ENCODE peak calls at places on chromosomes 4 and X, in six cellular contexts. One of them, this sample, is unnamed.

GRCh38 chr4:140811429-140811828 is 55.2 kb upstream of the TBC1D9 start:
- DNase-seq in OCI-LY7: no peak
- DNase-seq in CD4-positive, alpha-beta memory T cell: no peak
- DNase-seq in Kasumi-1: no peak
- DNase-seq in colonic mucosa: no peak
- DNase-seq in neural crest cell: no peak
- DNase-seq in this sample: no peak

GRCh38 chr4:30854566-30854965 is 134.4 kb downstream of the PCDH7 start:
- DNase-seq in OCI-LY7: no peak
- DNase-seq in CD4-positive, alpha-beta memory T cell: no peak
- DNase-seq in Kasumi-1: no peak
- DNase-seq in colonic mucosa: no peak
- DNase-seq in neural crest cell: no peak
- DNase-seq in this sample: no peak

GRCh38 chrX:152600853-152601635 is 36.7 kb upstream of the GABRQ start:
- DNase-seq in OCI-LY7: no peak
- DNase-seq in CD4-positive, alpha-beta memory T cell: no peak
- DNase-seq in Kasumi-1: peak
- DNase-seq in colonic mucosa: no peak
- DNase-seq in neural crest cell: no peak
- DNase-seq in this sample: no peak

GRCh38 chr4:83536649-83537352 is 893 bp downstream of the GPAT3 start:
- DNase-seq in OCI-LY7: no peak
- DNase-seq in CD4-positive, alpha-beta memory T cell: no peak
- DNase-seq in Kasumi-1: no peak
- DNase-seq in colonic mucosa: no peak
- DNase-seq in neural crest cell: no peak
- DNase-seq in this sample: no peak

GRCh38 chr4:88660446-88661294 is 37.0 kb downstream of the NAP1L5 start:
- DNase-seq in OCI-LY7: no peak
- DNase-seq in CD4-positive, alpha-beta memory T cell: no peak
- DNase-seq in Kasumi-1: no peak
- DNase-seq in colonic mucosa: peak
- DNase-seq in neural crest cell: no peak
- DNase-seq in this sample: no peak

GRCh38 chrX:65596270-65596669 is 61.7 kb upstream of the LAS1L start:
- DNase-seq in OCI-LY7: no peak
- DNase-seq in CD4-positive, alpha-beta memory T cell: peak
- DNase-seq in Kasumi-1: peak
- DNase-seq in colonic mucosa: no peak
- DNase-seq in neural crest cell: no peak
- DNase-seq in this sample: peak

GRCh38 chr4:150123982-150124670 is 45.9 kb downstream of the DCLK2 start:
- DNase-seq in OCI-LY7: no peak
- DNase-seq in CD4-positive, alpha-beta memory T cell: no peak
- DNase-seq in Kasumi-1: peak
- DNase-seq in colonic mucosa: no peak
- DNase-seq in neural crest cell: no peak
- DNase-seq in this sample: no peak

GRCh38 chrX:153684447-153685178 is 3.1 kb upstream of the SLC6A8 start:
- DNase-seq in OCI-LY7: no peak
- DNase-seq in CD4-positive, alpha-beta memory T cell: no peak
- DNase-seq in Kasumi-1: no peak
- DNase-seq in colonic mucosa: no peak
- DNase-seq in neural crest cell: no peak
- DNase-seq in this sample: no peak

GRCh38 chr4:7658297-7659204 is 223.8 kb upstream of the PSAPL1 start:
- DNase-seq in OCI-LY7: no peak
- DNase-seq in CD4-positive, alpha-beta memory T cell: no peak
- DNase-seq in Kasumi-1: no peak
- DNase-seq in colonic mucosa: no peak
- DNase-seq in neural crest cell: no peak
- DNase-seq in this sample: no peak

GRCh38 chrX:53263597-53264094 is 17.7 kb downstream of the IQSEC2 start:
- DNase-seq in OCI-LY7: no peak
- DNase-seq in CD4-positive, alpha-beta memory T cell: no peak
- DNase-seq in Kasumi-1: no peak
- DNase-seq in colonic mucosa: no peak
- DNase-seq in neural crest cell: no peak
- DNase-seq in this sample: no peak

GRCh38 chr4:96056346-96056934 is 216.5 kb downstream of the PDHA2 start:
- DNase-seq in OCI-LY7: no peak
- DNase-seq in CD4-positive, alpha-beta memory T cell: no peak
- DNase-seq in Kasumi-1: no peak
- DNase-seq in colonic mucosa: no peak
- DNase-seq in neural crest cell: no peak
- DNase-seq in this sample: no peak

GRCh38 chr4:87053064-87053693 is 118.4 kb downstream of the AFF1 start:
- DNase-seq in OCI-LY7: no peak
- DNase-seq in CD4-positive, alpha-beta memory T cell: no peak
- DNase-seq in Kasumi-1: no peak
- DNase-seq in colonic mucosa: no peak
- DNase-seq in neural crest cell: no peak
- DNase-seq in this sample: no peak

GRCh38 chr4:2320152-2320551 is 58.2 kb upstream of the MXD4 start:
- DNase-seq in OCI-LY7: no peak
- DNase-seq in CD4-positive, alpha-beta memory T cell: no peak
- DNase-seq in Kasumi-1: no peak
- DNase-seq in colonic mucosa: peak
- DNase-seq in neural crest cell: no peak
- DNase-seq in this sample: no peak

GRCh38 chrX:40867352-40867751 is 132.0 kb upstream of the MED14 start:
- DNase-seq in OCI-LY7: no peak
- DNase-seq in CD4-positive, alpha-beta memory T cell: no peak
- DNase-seq in Kasumi-1: no peak
- DNase-seq in colonic mucosa: no peak
- DNase-seq in neural crest cell: no peak
- DNase-seq in this sample: no peak

GRCh38 chr4:177108708-177109107 is 201.0 kb upstream of the NEIL3 start:
- DNase-seq in OCI-LY7: no peak
- DNase-seq in CD4-positive, alpha-beta memory T cell: no peak
- DNase-seq in Kasumi-1: peak
- DNase-seq in colonic mucosa: no peak
- DNase-seq in neural crest cell: no peak
- DNase-seq in this sample: no peak

GRCh38 chr4:44121210-44121609 is 327.4 kb downstream of the KCTD8 start:
- DNase-seq in OCI-LY7: no peak
- DNase-seq in CD4-positive, alpha-beta memory T cell: no peak
- DNase-seq in Kasumi-1: no peak
- DNase-seq in colonic mucosa: no peak
- DNase-seq in neural crest cell: no peak
- DNase-seq in this sample: no peak

GRCh38 chr4:165580379-165580905 is 201.6 kb downstream of the CPE start:
- DNase-seq in OCI-LY7: no peak
- DNase-seq in CD4-positive, alpha-beta memory T cell: no peak
- DNase-seq in Kasumi-1: no peak
- DNase-seq in colonic mucosa: no peak
- DNase-seq in neural crest cell: no peak
- DNase-seq in this sample: no peak

GRCh38 chr4:165457793-165458192 is 79.0 kb downstream of the CPE start:
- DNase-seq in OCI-LY7: no peak
- DNase-seq in CD4-positive, alpha-beta memory T cell: no peak
- DNase-seq in Kasumi-1: no peak
- DNase-seq in colonic mucosa: no peak
- DNase-seq in neural crest cell: no peak
- DNase-seq in this sample: no peak

GRCh38 chrX:29903365-29903764 is 312.0 kb upstream of the MAGEB2 start:
- DNase-seq in OCI-LY7: no peak
- DNase-seq in CD4-positive, alpha-beta memory T cell: no peak
- DNase-seq in Kasumi-1: no peak
- DNase-seq in colonic mucosa: no peak
- DNase-seq in neural crest cell: no peak
- DNase-seq in this sample: no peak

GRCh38 chrX:150575415-150575814 is 7.0 kb downstream of the MTM1 start:
- DNase-seq in OCI-LY7: no peak
- DNase-seq in CD4-positive, alpha-beta memory T cell: peak
- DNase-seq in Kasumi-1: no peak
- DNase-seq in colonic mucosa: peak
- DNase-seq in neural crest cell: no peak
- DNase-seq in this sample: peak

GRCh38 chr4:18022572-18023039 is 1.1 kb upstream of the LCORL start:
- DNase-seq in OCI-LY7: no peak
- DNase-seq in CD4-positive, alpha-beta memory T cell: no peak
- DNase-seq in Kasumi-1: peak
- DNase-seq in colonic mucosa: no peak
- DNase-seq in neural crest cell: no peak
- DNase-seq in this sample: no peak

GRCh38 chrX:78329486-78329885 is 2.1 kb upstream of the CYSLTR1 start:
- DNase-seq in OCI-LY7: no peak
- DNase-seq in CD4-positive, alpha-beta memory T cell: peak
- DNase-seq in Kasumi-1: no peak
- DNase-seq in colonic mucosa: no peak
- DNase-seq in neural crest cell: no peak
- DNase-seq in this sample: peak

GRCh38 chr4:16026155-16026761 is 57.6 kb downstream of the PROM1 start:
- DNase-seq in OCI-LY7: peak
- DNase-seq in CD4-positive, alpha-beta memory T cell: peak
- DNase-seq in Kasumi-1: peak
- DNase-seq in colonic mucosa: peak
- DNase-seq in neural crest cell: peak
- DNase-seq in this sample: peak

GRCh38 chrX:20265726-20266681 is 705 bp downstream of the RPS6KA3 start:
- DNase-seq in OCI-LY7: peak
- DNase-seq in CD4-positive, alpha-beta memory T cell: peak
- DNase-seq in Kasumi-1: peak
- DNase-seq in colonic mucosa: peak
- DNase-seq in neural crest cell: peak
- DNase-seq in this sample: no peak

GRCh38 chr4:72701987-72702819 is 133.2 kb upstream of the ADAMTS3 start:
- DNase-seq in OCI-LY7: peak
- DNase-seq in CD4-positive, alpha-beta memory T cell: peak
- DNase-seq in Kasumi-1: peak
- DNase-seq in colonic mucosa: peak
- DNase-seq in neural crest cell: peak
- DNase-seq in this sample: peak

GRCh38 chr4:74873545-74874295 is 59.2 kb upstream of the PARM1 start:
- DNase-seq in OCI-LY7: no peak
- DNase-seq in CD4-positive, alpha-beta memory T cell: no peak
- DNase-seq in Kasumi-1: no peak
- DNase-seq in colonic mucosa: no peak
- DNase-seq in neural crest cell: no peak
- DNase-seq in this sample: no peak

GRCh38 chr4:165765053-165765452 is 108.0 kb upstream of the TLL1 start:
- DNase-seq in OCI-LY7: no peak
- DNase-seq in CD4-positive, alpha-beta memory T cell: no peak
- DNase-seq in Kasumi-1: no peak
- DNase-seq in colonic mucosa: no peak
- DNase-seq in neural crest cell: no peak
- DNase-seq in this sample: no peak

GRCh38 chr4:53854991-53855885 is 209.2 kb downstream of the CHIC2 start:
- DNase-seq in OCI-LY7: peak
- DNase-seq in CD4-positive, alpha-beta memory T cell: no peak
- DNase-seq in Kasumi-1: peak
- DNase-seq in colonic mucosa: no peak
- DNase-seq in neural crest cell: no peak
- DNase-seq in this sample: no peak

GRCh38 chr4:26191353-26191752 is 129.5 kb upstream of the RBPJ start:
- DNase-seq in OCI-LY7: no peak
- DNase-seq in CD4-positive, alpha-beta memory T cell: no peak
- DNase-seq in Kasumi-1: no peak
- DNase-seq in colonic mucosa: no peak
- DNase-seq in neural crest cell: no peak
- DNase-seq in this sample: no peak

GRCh38 chrX:68995780-68996551 is 167.1 kb downstream of the EFNB1 start:
- DNase-seq in OCI-LY7: no peak
- DNase-seq in CD4-positive, alpha-beta memory T cell: no peak
- DNase-seq in Kasumi-1: no peak
- DNase-seq in colonic mucosa: peak
- DNase-seq in neural crest cell: no peak
- DNase-seq in this sample: no peak

GRCh38 chr4:80806472-80806871 is 224.0 kb upstream of the BMP3 start:
- DNase-seq in OCI-LY7: no peak
- DNase-seq in CD4-positive, alpha-beta memory T cell: no peak
- DNase-seq in Kasumi-1: no peak
- DNase-seq in colonic mucosa: no peak
- DNase-seq in neural crest cell: no peak
- DNase-seq in this sample: no peak

GRCh38 chr4:76420311-76420710 is 630 bp downstream of the CCDC158 start:
- DNase-seq in OCI-LY7: no peak
- DNase-seq in CD4-positive, alpha-beta memory T cell: no peak
- DNase-seq in Kasumi-1: no peak
- DNase-seq in colonic mucosa: no peak
- DNase-seq in neural crest cell: no peak
- DNase-seq in this sample: no peak

GRCh38 chrX:132615396-132616131 is 126.7 kb upstream of the MBNL3 start:
- DNase-seq in OCI-LY7: peak
- DNase-seq in CD4-positive, alpha-beta memory T cell: peak
- DNase-seq in Kasumi-1: peak
- DNase-seq in colonic mucosa: peak
- DNase-seq in neural crest cell: peak
- DNase-seq in this sample: peak

GRCh38 chrX:13048265-13048664 is 3.8 kb upstream of the FAM9C start:
- DNase-seq in OCI-LY7: no peak
- DNase-seq in CD4-positive, alpha-beta memory T cell: no peak
- DNase-seq in Kasumi-1: no peak
- DNase-seq in colonic mucosa: no peak
- DNase-seq in neural crest cell: no peak
- DNase-seq in this sample: no peak

GRCh38 chrX:17990542-17990941 is 129.4 kb upstream of the RAI2 start:
- DNase-seq in OCI-LY7: no peak
- DNase-seq in CD4-positive, alpha-beta memory T cell: no peak
- DNase-seq in Kasumi-1: no peak
- DNase-seq in colonic mucosa: no peak
- DNase-seq in neural crest cell: no peak
- DNase-seq in this sample: no peak

This sample was measured in central memory CD4-positive, alpha-beta T cell.